ENCODE peak calls at places on chromosome 22, in six cellular contexts. One of them, this sample, is unnamed.

GRCh38 chr22:37971475-37972434 is 12.6 kb downstream of the SOX10 start:
- DNase-seq in fibroblast of lung: no peak
- DNase-seq in cardiac muscle cell: no peak
- DNase-seq in iPS DF 6.9: no peak
- DNase-seq in CD4-positive, CD25-positive, alpha-beta regulatory T cell: no peak
- DNase-seq in pancreas: no peak
- DNase-seq in this sample: no peak

GRCh38 chr22:24758164-24758799 is 16.2 kb downstream of the PIWIL3 start:
- DNase-seq in cardiac muscle cell: peak
- DNase-seq in CD4-positive, CD25-positive, alpha-beta regulatory T cell: peak
- DNase-seq in iPS DF 6.9: no peak
- DNase-seq in pancreas: peak
- DNase-seq in fibroblast of lung: peak
- DNase-seq in this sample: peak

GRCh38 chr22:48453751-48454485 is 1373.8 kb downstream of the BRD1 start:
- DNase-seq in pancreas: peak
- DNase-seq in iPS DF 6.9: no peak
- DNase-seq in cardiac muscle cell: no peak
- DNase-seq in fibroblast of lung: no peak
- DNase-seq in CD4-positive, CD25-positive, alpha-beta regulatory T cell: no peak
- DNase-seq in this sample: no peak

GRCh38 chr22:19195796-19196731 is 17.5 kb upstream of the SLC25A1 start:
- DNase-seq in fibroblast of lung: no peak
- DNase-seq in pancreas: no peak
- DNase-seq in CD4-positive, CD25-positive, alpha-beta regulatory T cell: no peak
- DNase-seq in cardiac muscle cell: no peak
- DNase-seq in iPS DF 6.9: no peak
- DNase-seq in this sample: no peak

GRCh38 chr22:27075028-27075678 is 417.8 kb downstream of the MIAT start:
- DNase-seq in cardiac muscle cell: peak
- DNase-seq in CD4-positive, CD25-positive, alpha-beta regulatory T cell: no peak
- DNase-seq in fibroblast of lung: no peak
- DNase-seq in pancreas: no peak
- DNase-seq in iPS DF 6.9: no peak
- DNase-seq in this sample: peak

GRCh38 chr22:22460635-22461034 is 47.9 kb downstream of the ZNF280B start:
- DNase-seq in pancreas: no peak
- DNase-seq in CD4-positive, CD25-positive, alpha-beta regulatory T cell: no peak
- DNase-seq in fibroblast of lung: no peak
- DNase-seq in cardiac muscle cell: no peak
- DNase-seq in iPS DF 6.9: no peak
- DNase-seq in this sample: peak

GRCh38 chr22:42432020-42432596 is at the start of gene NFAM1:
- DNase-seq in cardiac muscle cell: no peak
- DNase-seq in pancreas: no peak
- DNase-seq in iPS DF 6.9: no peak
- DNase-seq in CD4-positive, CD25-positive, alpha-beta regulatory T cell: no peak
- DNase-seq in fibroblast of lung: no peak
- DNase-seq in this sample: no peak

GRCh38 chr22:17612057-17612456 is 16.5 kb downstream of the ATP6V1E1 start:
- DNase-seq in pancreas: no peak
- DNase-seq in cardiac muscle cell: no peak
- DNase-seq in CD4-positive, CD25-positive, alpha-beta regulatory T cell: no peak
- DNase-seq in iPS DF 6.9: no peak
- DNase-seq in fibroblast of lung: no peak
- DNase-seq in this sample: no peak

GRCh38 chr22:48605856-48606255 is 1221.8 kb downstream of the BRD1 start:
- DNase-seq in fibroblast of lung: no peak
- DNase-seq in pancreas: no peak
- DNase-seq in cardiac muscle cell: no peak
- DNase-seq in CD4-positive, CD25-positive, alpha-beta regulatory T cell: no peak
- DNase-seq in iPS DF 6.9: no peak
- DNase-seq in this sample: no peak

GRCh38 chr22:40425082-40425481 is 54.7 kb downstream of the SGSM3 start:
- DNase-seq in pancreas: no peak
- DNase-seq in fibroblast of lung: no peak
- DNase-seq in cardiac muscle cell: no peak
- DNase-seq in iPS DF 6.9: no peak
- DNase-seq in CD4-positive, CD25-positive, alpha-beta regulatory T cell: no peak
- DNase-seq in this sample: no peak

GRCh38 chr22:24112188-24112587 is 69.1 kb upstream of the SUSD2 start:
- DNase-seq in fibroblast of lung: no peak
- DNase-seq in iPS DF 6.9: no peak
- DNase-seq in cardiac muscle cell: no peak
- DNase-seq in pancreas: no peak
- DNase-seq in CD4-positive, CD25-positive, alpha-beta regulatory T cell: no peak
- DNase-seq in this sample: no peak

GRCh38 chr22:44648821-44649566 is 53.0 kb upstream of the PRR5 start:
- DNase-seq in CD4-positive, CD25-positive, alpha-beta regulatory T cell: no peak
- DNase-seq in iPS DF 6.9: no peak
- DNase-seq in fibroblast of lung: peak
- DNase-seq in pancreas: no peak
- DNase-seq in cardiac muscle cell: no peak
- DNase-seq in this sample: peak

GRCh38 chr22:40671796-40672360 is 7.4 kb upstream of the MCHR1 start:
- DNase-seq in cardiac muscle cell: no peak
- DNase-seq in pancreas: no peak
- DNase-seq in fibroblast of lung: no peak
- DNase-seq in iPS DF 6.9: no peak
- DNase-seq in CD4-positive, CD25-positive, alpha-beta regulatory T cell: no peak
- DNase-seq in this sample: no peak

GRCh38 chr22:48277868-48278581 is 1515.6 kb downstream of the TBC1D22A start:
- DNase-seq in cardiac muscle cell: no peak
- DNase-seq in iPS DF 6.9: no peak
- DNase-seq in fibroblast of lung: no peak
- DNase-seq in CD4-positive, CD25-positive, alpha-beta regulatory T cell: no peak
- DNase-seq in pancreas: no peak
- DNase-seq in this sample: no peak

GRCh38 chr22:24005201-24005600 is at the start of gene GSTT4:
- DNase-seq in iPS DF 6.9: no peak
- DNase-seq in fibroblast of lung: no peak
- DNase-seq in CD4-positive, CD25-positive, alpha-beta regulatory T cell: no peak
- DNase-seq in cardiac muscle cell: peak
- DNase-seq in pancreas: no peak
- DNase-seq in this sample: peak

GRCh38 chr22:43501951-43502874 is 90.4 kb downstream of the MPPED1 start:
- DNase-seq in pancreas: peak
- DNase-seq in iPS DF 6.9: no peak
- DNase-seq in fibroblast of lung: no peak
- DNase-seq in CD4-positive, CD25-positive, alpha-beta regulatory T cell: no peak
- DNase-seq in cardiac muscle cell: no peak
- DNase-seq in this sample: no peak

GRCh38 chr22:43218786-43219185 is 31.9 kb upstream of the TTLL12 start:
- DNase-seq in iPS DF 6.9: no peak
- DNase-seq in CD4-positive, CD25-positive, alpha-beta regulatory T cell: no peak
- DNase-seq in pancreas: no peak
- DNase-seq in cardiac muscle cell: no peak
- DNase-seq in fibroblast of lung: no peak
- DNase-seq in this sample: no peak

GRCh38 chr22:42928969-42929837 is 72.1 kb upstream of the ARFGAP3 start:
- DNase-seq in cardiac muscle cell: no peak
- DNase-seq in CD4-positive, CD25-positive, alpha-beta regulatory T cell: no peak
- DNase-seq in iPS DF 6.9: no peak
- DNase-seq in fibroblast of lung: no peak
- DNase-seq in pancreas: no peak
- DNase-seq in this sample: no peak

GRCh38 chr22:27632451-27633295 is 168.9 kb downstream of the MN1 start:
- DNase-seq in cardiac muscle cell: peak
- DNase-seq in fibroblast of lung: no peak
- DNase-seq in iPS DF 6.9: no peak
- DNase-seq in CD4-positive, CD25-positive, alpha-beta regulatory T cell: no peak
- DNase-seq in pancreas: peak
- DNase-seq in this sample: no peak

GRCh38 chr22:40499187-40499753 is 128.9 kb downstream of the SGSM3 start:
- DNase-seq in cardiac muscle cell: no peak
- DNase-seq in fibroblast of lung: peak
- DNase-seq in iPS DF 6.9: no peak
- DNase-seq in pancreas: no peak
- DNase-seq in CD4-positive, CD25-positive, alpha-beta regulatory T cell: no peak
- DNase-seq in this sample: no peak

GRCh38 chr22:22410121-22410520 is 98.4 kb downstream of the ZNF280B start:
- DNase-seq in pancreas: no peak
- DNase-seq in CD4-positive, CD25-positive, alpha-beta regulatory T cell: no peak
- DNase-seq in iPS DF 6.9: no peak
- DNase-seq in cardiac muscle cell: no peak
- DNase-seq in fibroblast of lung: no peak
- DNase-seq in this sample: peak

GRCh38 chr22:39090426-39091064 is 6.5 kb upstream of the APOBEC3H start:
- DNase-seq in CD4-positive, CD25-positive, alpha-beta regulatory T cell: peak
- DNase-seq in cardiac muscle cell: no peak
- DNase-seq in fibroblast of lung: no peak
- DNase-seq in pancreas: no peak
- DNase-seq in iPS DF 6.9: no peak
- DNase-seq in this sample: no peak

GRCh38 chr22:40951795-40952602 is 821 bp downstream of the RBX1 start:
- DNase-seq in fibroblast of lung: no peak
- DNase-seq in iPS DF 6.9: no peak
- DNase-seq in CD4-positive, CD25-positive, alpha-beta regulatory T cell: no peak
- DNase-seq in pancreas: no peak
- DNase-seq in cardiac muscle cell: no peak
- DNase-seq in this sample: peak

GRCh38 chr22:40637181-40638150 is 947 bp upstream of the MRTFA start:
- DNase-seq in pancreas: peak
- DNase-seq in cardiac muscle cell: no peak
- DNase-seq in CD4-positive, CD25-positive, alpha-beta regulatory T cell: no peak
- DNase-seq in fibroblast of lung: no peak
- DNase-seq in iPS DF 6.9: no peak
- DNase-seq in this sample: peak

GRCh38 chr22:43230983-43231723 is 44.2 kb upstream of the TTLL12 start:
- DNase-seq in fibroblast of lung: peak
- DNase-seq in CD4-positive, CD25-positive, alpha-beta regulatory T cell: peak
- DNase-seq in pancreas: peak
- DNase-seq in iPS DF 6.9: peak
- DNase-seq in cardiac muscle cell: peak
- DNase-seq in this sample: peak

GRCh38 chr22:32204856-32205722 is at the start of gene RFPL2:
- DNase-seq in cardiac muscle cell: peak
- DNase-seq in pancreas: no peak
- DNase-seq in fibroblast of lung: no peak
- DNase-seq in iPS DF 6.9: no peak
- DNase-seq in CD4-positive, CD25-positive, alpha-beta regulatory T cell: peak
- DNase-seq in this sample: no peak

GRCh38 chr22:24501366-24502005 is 6.4 kb downstream of the UPB1 start:
- DNase-seq in CD4-positive, CD25-positive, alpha-beta regulatory T cell: no peak
- DNase-seq in fibroblast of lung: no peak
- DNase-seq in iPS DF 6.9: no peak
- DNase-seq in cardiac muscle cell: peak
- DNase-seq in pancreas: no peak
- DNase-seq in this sample: no peak

GRCh38 chr22:49922484-49922883 is 4.0 kb downstream of the CRELD2 start:
- DNase-seq in cardiac muscle cell: no peak
- DNase-seq in iPS DF 6.9: no peak
- DNase-seq in CD4-positive, CD25-positive, alpha-beta regulatory T cell: no peak
- DNase-seq in fibroblast of lung: no peak
- DNase-seq in pancreas: no peak
- DNase-seq in this sample: no peak
- H3K27ac ChIP-seq in cardiac muscle cell: no peak
- H3K27ac ChIP-seq in iPS DF 6.9: no peak
- H3K27ac ChIP-seq in CD4-positive, CD25-positive, alpha-beta regulatory T cell: no peak
- H3K27ac ChIP-seq in fibroblast of lung: no peak
- H3K27ac ChIP-seq in pancreas: no peak
- H3K27ac ChIP-seq in this sample: no peak

GRCh38 chr22:46033256-46034200 is 56.6 kb upstream of the WNT7B start:
- DNase-seq in CD4-positive, CD25-positive, alpha-beta regulatory T cell: no peak
- DNase-seq in pancreas: no peak
- DNase-seq in cardiac muscle cell: no peak
- DNase-seq in iPS DF 6.9: no peak
- DNase-seq in fibroblast of lung: peak
- DNase-seq in this sample: no peak

GRCh38 chr22:46035742-46036557 is 59.0 kb upstream of the WNT7B start:
- DNase-seq in pancreas: peak
- DNase-seq in CD4-positive, CD25-positive, alpha-beta regulatory T cell: peak
- DNase-seq in fibroblast of lung: peak
- DNase-seq in iPS DF 6.9: peak
- DNase-seq in cardiac muscle cell: peak
- DNase-seq in this sample: peak

GRCh38 chr22:46036558-46037408 is 59.8 kb upstream of the WNT7B start:
- DNase-seq in cardiac muscle cell: peak
- DNase-seq in pancreas: peak
- DNase-seq in CD4-positive, CD25-positive, alpha-beta regulatory T cell: peak
- DNase-seq in iPS DF 6.9: no peak
- DNase-seq in fibroblast of lung: no peak
- DNase-seq in this sample: peak

GRCh38 chr22:46038174-46038487 is 61.2 kb upstream of the WNT7B start:
- DNase-seq in fibroblast of lung: no peak
- DNase-seq in iPS DF 6.9: no peak
- DNase-seq in cardiac muscle cell: no peak
- DNase-seq in CD4-positive, CD25-positive, alpha-beta regulatory T cell: no peak
- DNase-seq in pancreas: no peak
- DNase-seq in this sample: no peak

GRCh38 chr22:46035380-46035741 is 58.4 kb upstream of the WNT7B start:
- DNase-seq in CD4-positive, CD25-positive, alpha-beta regulatory T cell: no peak
- DNase-seq in fibroblast of lung: no peak
- DNase-seq in iPS DF 6.9: no peak
- DNase-seq in cardiac muscle cell: no peak
- DNase-seq in pancreas: no peak
- DNase-seq in this sample: no peak
- H3K27ac ChIP-seq in CD4-positive, CD25-positive, alpha-beta regulatory T cell: peak
- H3K27ac ChIP-seq in fibroblast of lung: peak
- H3K27ac ChIP-seq in iPS DF 6.9: no peak
- H3K27ac ChIP-seq in cardiac muscle cell: peak
- H3K27ac ChIP-seq in pancreas: peak
- H3K27ac ChIP-seq in this sample: no peak

GRCh38 chr22:36453855-36454378 is 27.5 kb downstream of the TXN2 start:
- DNase-seq in cardiac muscle cell: no peak
- DNase-seq in iPS DF 6.9: no peak
- DNase-seq in fibroblast of lung: no peak
- DNase-seq in pancreas: no peak
- DNase-seq in CD4-positive, CD25-positive, alpha-beta regulatory T cell: no peak
- DNase-seq in this sample: no peak

GRCh38 chr22:36454916-36455570 is 26.4 kb downstream of the TXN2 start:
- DNase-seq in iPS DF 6.9: peak
- DNase-seq in CD4-positive, CD25-positive, alpha-beta regulatory T cell: peak
- DNase-seq in fibroblast of lung: peak
- DNase-seq in pancreas: peak
- DNase-seq in cardiac muscle cell: peak
- DNase-seq in this sample: peak

GRCh38 chr22:36457688-36458450 is 23.6 kb downstream of the TXN2 start:
- DNase-seq in fibroblast of lung: peak
- DNase-seq in CD4-positive, CD25-positive, alpha-beta regulatory T cell: no peak
- DNase-seq in pancreas: no peak
- DNase-seq in iPS DF 6.9: no peak
- DNase-seq in cardiac muscle cell: no peak
- DNase-seq in this sample: no peak

GRCh38 chr22:36456459-36456835 is 25.0 kb downstream of the TXN2 start:
- DNase-seq in fibroblast of lung: no peak
- DNase-seq in CD4-positive, CD25-positive, alpha-beta regulatory T cell: no peak
- DNase-seq in pancreas: no peak
- DNase-seq in iPS DF 6.9: no peak
- DNase-seq in cardiac muscle cell: no peak
- DNase-seq in this sample: no peak

GRCh38 chr22:36455571-36456458 is 25.6 kb downstream of the TXN2 start:
- DNase-seq in iPS DF 6.9: no peak
- DNase-seq in CD4-positive, CD25-positive, alpha-beta regulatory T cell: no peak
- DNase-seq in pancreas: peak
- DNase-seq in fibroblast of lung: no peak
- DNase-seq in cardiac muscle cell: no peak
- DNase-seq in this sample: no peak
- H3K27ac ChIP-seq in iPS DF 6.9: no peak
- H3K27ac ChIP-seq in CD4-positive, CD25-positive, alpha-beta regulatory T cell: peak
- H3K27ac ChIP-seq in pancreas: peak
- H3K27ac ChIP-seq in fibroblast of lung: no peak
- H3K27ac ChIP-seq in cardiac muscle cell: peak
- H3K27ac ChIP-seq in this sample: no peak

GRCh38 chr22:36286096-36286957 is 33.4 kb downstream of the APOL1 start:
- DNase-seq in pancreas: peak
- DNase-seq in iPS DF 6.9: peak
- DNase-seq in cardiac muscle cell: peak
- DNase-seq in fibroblast of lung: peak
- DNase-seq in CD4-positive, CD25-positive, alpha-beta regulatory T cell: peak
- DNase-seq in this sample: peak
- H3K27ac ChIP-seq in pancreas: no peak
- H3K27ac ChIP-seq in iPS DF 6.9: no peak
- H3K27ac ChIP-seq in cardiac muscle cell: no peak
- H3K27ac ChIP-seq in fibroblast of lung: peak
- H3K27ac ChIP-seq in CD4-positive, CD25-positive, alpha-beta regulatory T cell: peak
- H3K27ac ChIP-seq in this sample: no peak